ENCODE peak calls at places on chromosomes 11 and 22, in four cellular contexts. Q, Y, W and U are unnamed samples.

GRCh38 chr22:49045276-49045675 is 782.4 kb downstream of the BRD1 start:
- DNase-seq in Q (no peak), Y (no peak), W (no peak), U (no peak)

GRCh38 chr11:76166314-76166713 is 40.0 kb downstream of the WNT11 start:
- DNase-seq in Q (no peak), Y (peak), W (no peak), U (no peak)

GRCh38 chr11:59463176-59463575 is 6.4 kb downstream of the OR4D6 start:
- DNase-seq in Q (no peak), Y (no peak), W (no peak), U (no peak)

GRCh38 chr11:115298613-115299012 is 205.6 kb downstream of the CADM1 start:
- DNase-seq in Q (no peak), Y (no peak), W (no peak), U (no peak)

GRCh38 chr22:39282642-39283311 is 36.6 kb downstream of the RPL3 start:
- DNase-seq in Q (peak), Y (no peak), W (no peak), U (no peak)

GRCh38 chr22:38176170-38176741 is 5.4 kb downstream of the PLA2G6 start:
- DNase-seq in Q (no peak), Y (peak), W (no peak), U (no peak)

GRCh38 chr11:67601098-67601497 is 5.6 kb upstream of the NDUFV1 start:
- DNase-seq in Q (no peak), Y (no peak), W (no peak), U (no peak)

GRCh38 chr11:2868604-2869526 is 16.7 kb downstream of the CDKN1C start:
- DNase-seq in Q (no peak), Y (no peak), W (no peak), U (no peak)

GRCh38 chr11:15923169-15923568 is 433.2 kb downstream of the SOX6 start:
- DNase-seq in Q (peak), Y (no peak), W (no peak), U (peak)

GRCh38 chr22:22369962-22370265 is 125.3 kb downstream of the VPREB1 start:
- DNase-seq in Q (no peak), Y (no peak), W (no peak), U (no peak)

GRCh38 chr22:50723991-50724390 is 14.0 kb upstream of the ACR start:
- DNase-seq in Q (no peak), Y (no peak), W (no peak), U (no peak)

GRCh38 chr11:116885951-116886629 is 48.7 kb upstream of the APOA1 start:
- DNase-seq in Q (no peak), Y (no peak), W (no peak), U (no peak)

GRCh38 chr11:85955531-85955930 is 100.3 kb downstream of the CCDC83 start:
- DNase-seq in Q (no peak), Y (no peak), W (no peak), U (no peak)

GRCh38 chr22:46614070-46614931 is 5.9 kb upstream of the GRAMD4 start:
- DNase-seq in Q (no peak), Y (peak), W (no peak), U (no peak)

GRCh38 chr11:289145-289705 is 299 bp downstream of the PGGHG start:
- DNase-seq in Q (peak), Y (no peak), W (no peak), U (no peak)

GRCh38 chr22:23187871-23188700 is 7.8 kb downstream of the BCR start:
- DNase-seq in Q (no peak), Y (no peak), W (no peak), U (no peak)

GRCh38 chr11:92812841-92813240 is 156.6 kb upstream of the MTNR1B start:
- DNase-seq in Q (no peak), Y (no peak), W (no peak), U (no peak)

GRCh38 chr11:33005175-33005574 is 10.5 kb upstream of the DEPDC7 start:
- DNase-seq in Q (no peak), Y (no peak), W (no peak), U (no peak)

GRCh38 chr11:62427630-62428233 is 8.9 kb downstream of the SCGB1A1 start:
- DNase-seq in Q (no peak), Y (peak), W (no peak), U (peak)

GRCh38 chr11:111456859-111457730 is 55.1 kb downstream of the BTG4 start:
- DNase-seq in Q (no peak), Y (no peak), W (no peak), U (peak)

GRCh38 chr11:80083561-80083960 is 642.7 kb upstream of the TENM4 start:
- DNase-seq in Q (no peak), Y (no peak), W (no peak), U (no peak)

GRCh38 chr11:126140932-126141291 is 70.5 kb downstream of the RPUSD4 start:
- DNase-seq in Q (no peak), Y (no peak), W (no peak), U (peak)

GRCh38 chr22:49292909-49293308 is 534.8 kb downstream of the BRD1 start:
- DNase-seq in Q (no peak), Y (no peak), W (no peak), U (no peak)

GRCh38 chr11:11577246-11577855 is 44.5 kb downstream of the GALNT18 start:
- DNase-seq in Q (no peak), Y (no peak), W (no peak), U (no peak)

GRCh38 chr11:2518112-2518982 is 73.5 kb downstream of the KCNQ1 start:
- DNase-seq in Q (no peak), Y (no peak), W (no peak), U (peak)

GRCh38 chr11:97909544-97910394 is 1111.0 kb upstream of the CNTN5 start:
- DNase-seq in Q (no peak), Y (no peak), W (no peak), U (no peak)

GRCh38 chr22:38835888-38836301 is 7.9 kb downstream of the NPTXR start:
- DNase-seq in Q (no peak), Y (no peak), W (no peak), U (no peak)

GRCh38 chr22:48182896-48183805 is 1420.7 kb downstream of the TBC1D22A start:
- DNase-seq in Q (no peak), Y (no peak), W (no peak), U (no peak)

GRCh38 chr11:7004482-7004881 is 15.7 kb downstream of the ZNF214 start:
- DNase-seq in Q (peak), Y (no peak), W (no peak), U (no peak)

GRCh38 chr11:75858613-75859012 is 43.6 kb downstream of the UVRAG start:
- DNase-seq in Q (no peak), Y (no peak), W (no peak), U (no peak)

GRCh38 chr11:46295996-46296519 is 18.6 kb downstream of the CREB3L1 start:
- DNase-seq in Q (peak), Y (no peak), W (no peak), U (no peak)

GRCh38 chr11:46294365-46295309 is 17.2 kb downstream of the CREB3L1 start:
- DNase-seq in Q (peak), Y (no peak), W (no peak), U (peak)

GRCh38 chr11:46298699-46299424 is 21.4 kb downstream of the CREB3L1 start:
- DNase-seq in Q (no peak), Y (no peak), W (no peak), U (no peak)

GRCh38 chr11:46295312-46295995 is 18.0 kb downstream of the CREB3L1 start:
- DNase-seq in Q (peak), Y (no peak), W (peak), U (peak)

GRCh38 chr11:46296520-46297448 is 19.3 kb downstream of the CREB3L1 start:
- DNase-seq in Q (peak), Y (no peak), W (no peak), U (peak)
- TF ChIP-seq NFIC in Q (peak), Y (no peak), W (no peak), U (peak)

GRCh38 chr11:63614136-63614664 is at the start of gene PLAAT3:
- DNase-seq in Q (peak), Y (no peak), W (no peak), U (peak)

GRCh38 chr11:63610604-63611394 is 3.4 kb downstream of the PLAAT3 start:
- DNase-seq in Q (no peak), Y (no peak), W (no peak), U (no peak)

GRCh38 chr11:63613517-63614135 is 607 bp downstream of the PLAAT3 start:
- DNase-seq in Q (peak), Y (no peak), W (no peak), U (peak)

GRCh38 chr11:63611395-63611747 is 2.9 kb downstream of the PLAAT3 start:
- DNase-seq in Q (no peak), Y (no peak), W (no peak), U (no peak)

GRCh38 chr11:63612181-63612580 is 2.1 kb downstream of the PLAAT3 start:
- DNase-seq in Q (no peak), Y (no peak), W (no peak), U (no peak)
- TF ChIP-seq NFIC in Q (no peak), Y (no peak), W (no peak), U (no peak)

GRCh38 chr11:65384301-65384889 is 1.9 kb upstream of the SLC25A45 start:
- DNase-seq in Q (no peak), Y (no peak), W (no peak), U (no peak)
- TF ChIP-seq NFIC in Q (no peak), Y (no peak), W (no peak), U (no peak)

DNA sequence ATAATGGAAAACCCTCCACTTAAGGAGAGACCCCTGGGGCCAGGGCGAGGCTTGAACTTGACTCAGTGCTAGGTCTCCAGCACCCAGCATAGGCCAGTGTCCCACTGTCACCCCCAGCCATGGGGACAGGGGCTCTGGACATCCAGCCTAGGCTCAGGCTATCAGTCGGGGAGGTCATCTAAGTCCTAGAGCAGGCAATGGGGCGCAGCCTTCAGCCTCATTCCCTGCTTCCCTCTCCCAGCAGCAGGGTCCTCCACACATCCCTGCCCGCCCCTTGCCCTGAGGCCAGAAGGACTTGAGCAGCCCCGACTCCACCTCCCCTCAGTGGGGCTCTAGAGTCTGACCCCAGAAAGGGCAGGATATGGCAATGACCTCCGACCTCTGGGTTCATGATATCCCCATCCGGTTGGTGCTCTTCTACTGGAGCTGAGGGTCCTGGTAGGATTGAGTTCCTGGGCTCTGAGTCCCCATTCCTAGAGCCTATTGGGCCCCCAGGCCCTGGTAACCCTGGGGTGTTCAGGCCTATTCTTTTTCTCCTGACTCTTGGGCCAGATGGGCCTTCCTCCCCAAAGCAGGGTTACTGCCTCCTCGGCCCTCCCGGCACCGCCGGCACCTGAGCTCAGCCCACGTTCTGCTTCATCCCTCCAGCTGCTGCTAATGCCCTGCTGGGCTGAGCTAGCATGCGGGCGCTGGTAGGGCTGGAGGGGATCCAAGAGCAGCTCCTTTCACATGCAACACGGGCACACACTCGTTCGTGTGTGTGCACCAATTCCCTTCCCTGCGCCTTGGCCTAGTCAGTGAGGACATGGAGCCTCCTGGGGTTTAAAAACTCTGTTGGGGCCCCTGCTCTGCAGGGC is 4.4 kb downstream of the CST6 start:
- DNase-seq in Q (no peak), Y (no peak), W (no peak), U (no peak)
- TF ChIP-seq NFIC in Q (no peak), Y (no peak), W (no peak), U (no peak)

DNA sequence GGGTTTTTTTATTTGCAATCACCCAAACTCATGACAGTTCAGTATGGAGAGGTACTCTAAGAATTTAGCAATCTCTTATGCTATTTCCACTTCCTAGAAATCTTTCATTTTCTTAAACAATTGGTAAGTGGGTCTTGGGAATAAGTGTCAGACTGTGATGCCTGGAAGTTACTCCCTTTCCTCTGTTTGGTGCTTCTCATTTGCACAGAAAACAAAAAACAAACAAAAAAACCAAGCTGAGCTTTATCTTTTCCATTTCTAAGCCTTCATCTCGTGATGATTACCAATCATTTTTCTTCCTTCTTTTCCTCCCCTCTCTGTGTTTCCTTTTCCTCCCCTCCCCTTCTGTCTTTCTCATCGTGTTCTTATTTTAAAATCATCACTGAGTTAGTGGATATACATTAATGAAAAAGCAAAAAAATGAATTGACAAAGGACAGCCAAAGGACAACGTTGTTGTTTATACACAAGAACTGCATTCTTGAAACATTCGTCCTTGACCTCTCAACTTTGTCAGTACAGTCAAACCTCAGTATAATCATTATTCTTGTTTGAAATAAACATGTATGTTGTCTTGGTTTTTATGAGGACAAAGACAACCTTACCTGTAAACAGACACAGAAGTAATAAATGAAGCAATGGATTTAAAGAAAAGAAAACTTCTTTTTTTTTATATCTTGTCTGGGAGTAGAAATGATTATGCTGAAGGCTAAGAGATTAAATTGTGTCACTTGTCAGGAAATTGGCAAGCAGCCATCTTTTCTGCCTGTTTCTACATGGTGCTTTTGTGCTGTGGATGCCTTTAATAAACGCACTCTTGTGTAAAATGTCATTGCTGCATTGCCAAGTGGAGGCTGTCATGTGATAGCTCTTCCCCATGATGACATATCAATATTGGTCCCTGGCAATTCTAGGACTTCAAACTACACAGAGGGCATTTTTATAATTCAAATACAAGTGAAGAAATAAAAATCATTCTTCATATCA is 803.2 kb upstream of the CCDC90B start:
- DNase-seq in Q (no peak), Y (no peak), W (peak), U (peak)
- TF ChIP-seq NFIC in Q (peak), Y (no peak), W (no peak), U (no peak)

DNA sequence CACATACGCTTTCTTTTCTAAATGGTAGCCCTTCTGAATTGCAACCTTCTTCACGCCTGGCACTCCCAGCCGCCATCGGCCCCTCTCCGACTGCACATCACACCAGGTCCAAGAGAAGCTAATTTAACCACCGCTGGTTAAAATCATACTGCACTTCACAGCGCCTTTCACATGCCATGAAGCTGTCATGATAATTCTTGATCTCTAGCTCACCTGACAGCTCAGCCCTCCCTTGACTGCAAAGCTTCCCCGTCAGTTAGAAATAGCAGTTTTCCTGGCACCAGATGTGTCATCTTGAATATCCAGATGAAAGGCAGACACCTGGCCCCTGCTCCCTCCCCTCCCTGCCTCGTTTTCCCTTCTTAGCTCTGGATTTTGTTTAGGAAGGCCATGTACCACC is 101.4 kb downstream of the ARL14EP start:
- DNase-seq in Q (no peak), Y (no peak), W (no peak), U (no peak)
- TF ChIP-seq NFIC in Q (no peak), Y (no peak), W (no peak), U (no peak)

DNA sequence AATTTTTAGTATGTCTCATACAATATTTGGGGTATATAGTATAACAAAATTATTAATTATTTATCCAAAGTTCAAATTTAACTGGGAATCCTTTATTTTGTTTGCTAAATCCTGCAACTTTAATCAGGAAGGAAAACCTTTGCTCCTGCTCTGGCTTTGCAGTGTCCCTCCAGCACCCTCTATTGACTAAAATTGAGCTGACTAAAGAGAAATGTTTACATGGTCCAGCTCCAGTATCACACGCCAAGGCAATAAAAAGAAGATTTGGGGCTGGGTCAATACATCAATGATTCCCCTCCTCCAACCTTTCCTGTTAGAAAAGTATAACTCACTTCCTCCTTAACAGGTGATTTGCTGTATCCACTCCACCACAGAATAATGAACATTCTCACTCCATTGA is 153.0 kb upstream of the LRRC4C start:
- DNase-seq in Q (no peak), Y (no peak), W (no peak), U (no peak)
- TF ChIP-seq NFIC in Q (no peak), Y (no peak), W (no peak), U (no peak)

GRCh38 chr22:20918663-20919220 is 1.5 kb downstream of the CRKL start:
- DNase-seq in Q (peak), Y (no peak), W (peak), U (peak)
- TF ChIP-seq NFIC in Q (no peak), Y (no peak), W (no peak), U (no peak)

GRCh38 chr11:69460540-69461257 is 20.8 kb upstream of the LINC01488 start:
- DNase-seq in Q (no peak), Y (no peak), W (peak), U (no peak)
- TF ChIP-seq NFIC in Q (no peak), Y (no peak), W (no peak), U (no peak)

DNA sequence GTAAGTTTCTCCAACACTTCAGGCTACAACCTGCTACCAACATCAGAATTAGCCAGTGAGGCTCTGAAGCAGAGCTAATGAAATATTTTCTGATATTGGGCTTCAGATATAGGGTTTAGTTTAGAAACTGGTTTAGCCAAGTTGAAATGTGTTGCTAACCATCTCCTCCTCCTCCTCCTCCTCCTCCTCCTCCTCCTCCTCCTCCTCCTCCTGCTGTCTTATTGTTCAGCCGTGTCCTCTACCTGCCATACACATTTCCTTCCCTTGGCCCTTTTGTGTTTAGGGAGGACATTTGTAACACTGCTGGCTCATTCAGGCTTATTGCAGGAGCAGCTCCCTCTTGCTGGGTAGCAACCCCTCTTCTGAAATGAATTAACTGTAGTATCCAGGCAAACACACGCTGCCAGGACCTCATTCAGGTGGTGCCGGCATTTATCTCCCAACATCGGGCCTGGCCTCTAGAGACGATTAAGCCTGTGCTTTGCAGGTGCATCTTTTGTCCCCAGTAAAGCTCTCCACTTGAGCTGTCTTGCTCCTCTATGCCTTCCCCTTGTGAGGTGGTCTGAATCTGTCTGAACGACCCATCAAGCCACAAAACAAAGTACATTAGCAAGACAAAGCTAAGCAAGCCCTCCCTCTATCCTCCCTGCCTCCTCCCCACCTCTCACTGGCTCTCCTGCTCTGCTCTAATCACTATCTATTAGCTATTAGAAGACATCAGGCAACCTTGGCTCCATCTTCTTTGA is 82.9 kb downstream of the KCNJ1 start:
- DNase-seq in Q (no peak), Y (no peak), W (no peak), U (no peak)
- TF ChIP-seq NFIC in Q (no peak), Y (no peak), W (no peak), U (no peak)